ENCODE peak calls at places on chromosomes 6 and 20, in nine cellular contexts. O is GM06990, B is left lung, W is endothelial cell, M is right atrium auricular region, C is neural crest cell, K is HepG2, L is stomach, N is choroid plexus epithelial cell. A is an unnamed sample.
A peak's percentile ranks its signal among the peaks of the same experiment; 100 is the strongest.

GRCh38 chr6:157535354-157536217 is 154.6 kb downstream of the ZDHHC14 start:
- DNase-seq in L (no peak), W (no peak), B (no peak), N (peak; percentile 75), M (no peak), K (peak; percentile 86), O (peak; percentile 51), C (no peak), A (no peak)

GRCh38 chr20:13022401-13023170 is 13.8 kb downstream of the SPTLC3 start:
- DNase-seq in K (no peak), B (no peak), C (no peak), W (no peak), M (no peak), O (no peak), L (no peak), N (peak; percentile 84), A (no peak)

GRCh38 chr6:87297115-87297514 is 25.3 kb upstream of the SMIM8 start:
- DNase-seq in C (no peak), B (no peak), W (no peak), N (peak; percentile 68), M (no peak), O (no peak), L (no peak), K (no peak), A (no peak)

GRCh38 chr6:110183292-110183691 is 3.1 kb downstream of the CDC40 start:
- DNase-seq in W (no peak), C (no peak), K (no peak), N (no peak), B (no peak), L (no peak), M (no peak), O (no peak), A (no peak)

GRCh38 chr6:133964052-133964451 is 11.0 kb downstream of the TBPL1 start:
- DNase-seq in K (no peak), L (no peak), W (no peak), M (no peak), C (no peak), N (peak; percentile 92), O (no peak), B (no peak), A (no peak)

GRCh38 chr20:53208110-53208908 is 236.2 kb downstream of the TSHZ2 start:
- DNase-seq in M (no peak), O (no peak), B (no peak), C (peak; percentile 14), L (no peak), K (no peak), N (no peak), W (peak; percentile 57), A (no peak)

GRCh38 chr6:153489479-153489878 is 358.4 kb upstream of the RGS17 start:
- DNase-seq in C (no peak), L (no peak), O (no peak), M (no peak), N (no peak), K (no peak), W (no peak), B (no peak), A (no peak)

GRCh38 chr20:23350855-23351838 is 556 bp downstream of the NXT1 start:
- DNase-seq in C (peak; percentile 26), W (peak; percentile 47), N (peak; percentile 55), M (peak; percentile 71), B (no peak), K (peak; percentile 85), L (peak; percentile 41), O (peak; percentile 76), A (no peak)

GRCh38 chr6:160261991-160262718 is 3.5 kb upstream of the SLC22A2 start:
- DNase-seq in L (no peak), O (no peak), N (peak; percentile 63), K (peak; percentile 45), M (no peak), B (no peak), W (no peak), C (no peak), A (no peak)

GRCh38 chr6:28312939-28313338 is 23.0 kb downstream of the ZSCAN31 start:
- DNase-seq in M (no peak), W (no peak), C (no peak), L (no peak), B (peak; percentile 54), K (no peak), O (no peak), N (no peak), A (no peak)

GRCh38 chr6:28269492-28269891 is 2.5 kb downstream of the ZSCAN26 start:
- DNase-seq in W (no peak), O (no peak), M (no peak), K (no peak), L (no peak), N (peak; percentile 84), C (no peak), B (no peak), A (no peak)

GRCh38 chr6:144931172-144932035 is 646.3 kb downstream of the UTRN start:
- DNase-seq in L (peak; percentile 35), B (no peak), O (no peak), C (peak; percentile 29), N (peak; percentile 64), K (peak; percentile 27), M (no peak), W (peak; percentile 41), A (no peak)

GRCh38 chr6:144639654-144640053 is 354.5 kb downstream of the UTRN start:
- DNase-seq in K (no peak), L (no peak), O (no peak), C (no peak), W (no peak), N (no peak), B (no peak), M (no peak), A (no peak)

DNA sequence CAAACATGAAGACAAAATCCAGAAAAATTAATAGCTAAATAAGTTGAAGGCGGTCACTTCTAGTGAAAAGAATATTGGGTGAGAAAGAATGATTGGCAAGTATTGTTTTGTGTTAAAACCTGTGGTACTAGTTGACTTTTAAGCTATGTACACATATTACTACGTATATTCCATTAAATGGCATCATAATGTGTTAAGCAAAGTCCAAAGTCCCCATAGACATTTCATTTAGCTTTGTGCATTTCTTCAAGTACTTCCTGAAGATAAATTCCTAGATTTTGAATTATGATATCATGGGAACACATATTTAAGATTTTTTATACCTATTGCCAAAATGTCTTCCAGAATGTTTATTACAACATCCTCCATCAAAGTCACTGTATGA is 272.7 kb upstream of the IRAK1BP1 start:
- DNase-seq in B (no peak), O (no peak), M (no peak), K (no peak), W (no peak), L (no peak), C (no peak), N (no peak), A (no peak)
- TF ChIP-seq CTCF in B (no peak), O (no peak), M (no peak), K (no peak), W (no peak), L (no peak), C (no peak), N (no peak), A (no peak)

GRCh38 chr20:62707281-62707941 is 1.2 kb upstream of the NTSR1 start:
- DNase-seq in M (no peak), C (no peak), O (no peak), K (no peak), L (no peak), W (no peak), N (no peak), B (peak; percentile 75), A (no peak)

GRCh38 chr20:62706857-62707256 is 1.8 kb upstream of the NTSR1 start:
- DNase-seq in B (peak; percentile 6), N (no peak), K (no peak), C (no peak), W (no peak), L (no peak), O (no peak), M (no peak), A (no peak)

GRCh38 chr20:62708591-62709536 is at the start of gene NTSR1:
- DNase-seq in C (no peak), B (peak; percentile 84), M (no peak), K (no peak), O (no peak), L (no peak), N (peak; percentile 4), W (peak; percentile 26), A (no peak)

GRCh38 chr20:62709537-62709905 is 885 bp downstream of the NTSR1 start:
- DNase-seq in C (no peak), N (no peak), B (peak; percentile 80), K (no peak), O (no peak), W (no peak), L (no peak), M (no peak), A (no peak)

GRCh38 chr20:62707981-62708521 is 585 bp upstream of the NTSR1 start:
- DNase-seq in O (no peak), L (no peak), K (no peak), M (no peak), C (no peak), B (peak; percentile 41), N (no peak), W (peak; percentile 50), A (no peak)
- TF ChIP-seq CTCF in O (peak; percentile 30), L (no peak), K (no peak), M (no peak), C (peak; percentile 57), B (no peak), N (peak; percentile 28), W (peak; percentile 59), A (peak; percentile 24)

GRCh38 chr20:11296951-11297350 is 620.7 kb upstream of the BTBD3 start:
- DNase-seq in M (no peak), W (no peak), O (no peak), L (no peak), K (no peak), B (no peak), N (peak; percentile 21), C (no peak), A (no peak)
- TF ChIP-seq CTCF in M (no peak), W (no peak), O (no peak), L (no peak), K (no peak), B (no peak), N (no peak), C (no peak), A (no peak)

GRCh38 chr6:41545703-41546474 is at the start of gene FOXP4:
- DNase-seq in K (peak; percentile 91), O (peak; percentile 91), W (peak; percentile 74), L (peak; percentile 91), M (peak; percentile 88), N (peak; percentile 97), B (peak; percentile 94), C (peak; percentile 81), A (peak; percentile 94)
- TF ChIP-seq CTCF in K (peak; percentile 8), O (no peak), W (no peak), L (no peak), M (no peak), N (no peak), B (no peak), C (no peak), A (no peak)

GRCh38 chr6:48869595-48869994 is 593.5 kb downstream of the MMUT start:
- DNase-seq in N (no peak), B (no peak), C (no peak), K (no peak), W (no peak), L (no peak), M (no peak), O (no peak), A (no peak)

DNA sequence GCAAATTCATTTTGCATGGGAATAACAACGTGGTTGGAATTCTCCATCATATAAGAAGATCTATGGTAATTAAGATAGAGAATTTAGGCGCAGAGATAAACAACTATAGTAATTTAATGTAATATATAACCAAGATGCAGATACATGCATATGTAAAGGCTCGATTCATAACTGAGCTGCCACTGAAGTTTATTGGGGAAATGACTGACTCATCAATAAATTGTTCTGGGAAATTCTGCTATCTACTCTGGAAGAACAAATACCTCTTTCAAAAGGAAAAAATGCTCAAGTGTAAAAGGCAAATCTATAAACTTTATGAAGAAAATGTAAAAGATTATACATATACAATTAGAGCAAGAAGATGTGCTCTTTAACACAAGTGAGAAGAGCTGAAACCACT is 596.4 kb downstream of the MMUT start:
- DNase-seq in K (no peak), N (no peak), C (no peak), L (no peak), W (no peak), B (no peak), O (no peak), M (no peak), A (no peak)
- TF ChIP-seq CTCF in K (no peak), N (no peak), C (no peak), L (no peak), W (no peak), B (no peak), O (no peak), M (no peak), A (no peak)

A was measured in osteocyte.